ENCODE peak calls at places on chromosomes 3 and 15, in seven cellular contexts. One of them, this sample, is unnamed.

GRCh38 chr3:170974872-170975271 is 51.6 kb downstream of the SLC2A2 start:
- DNase-seq in activated T-helper 1 cell treated with anti-CD3 and anti-CD28 coated beads, Interleukin-2, amount 50 U/mL, for 16 hours: no peak
- DNase-seq in NCI-H1105: no peak
- DNase-seq in NCI-H1417: no peak
- DNase-seq in HepG2: no peak
- DNase-seq in lung microvascular endothelial cell: no peak
- DNase-seq in NCI-H187 treated with DMSO at 0.1 percent for 48 hours: no peak
- DNase-seq in this sample: no peak

GRCh38 chr3:197942956-197943556 is 6.9 kb upstream of the RPL35A start:
- DNase-seq in activated T-helper 1 cell treated with anti-CD3 and anti-CD28 coated beads, Interleukin-2, amount 50 U/mL, for 16 hours: no peak
- DNase-seq in NCI-H1105: peak; percentile 29
- DNase-seq in NCI-H1417: peak; percentile 61
- DNase-seq in HepG2: no peak
- DNase-seq in lung microvascular endothelial cell: peak; percentile 55
- DNase-seq in NCI-H187 treated with DMSO at 0.1 percent for 48 hours: no peak
- DNase-seq in this sample: no peak

GRCh38 chr3:183830187-183830586 is 4.8 kb upstream of the MAP6D1 start:
- DNase-seq in activated T-helper 1 cell treated with anti-CD3 and anti-CD28 coated beads, Interleukin-2, amount 50 U/mL, for 16 hours: no peak
- DNase-seq in NCI-H1105: no peak
- DNase-seq in NCI-H1417: no peak
- DNase-seq in HepG2: no peak
- DNase-seq in lung microvascular endothelial cell: no peak
- DNase-seq in NCI-H187 treated with DMSO at 0.1 percent for 48 hours: no peak
- DNase-seq in this sample: no peak

GRCh38 chr3:170711786-170712185 is 125.9 kb upstream of the SLC7A14 start:
- DNase-seq in activated T-helper 1 cell treated with anti-CD3 and anti-CD28 coated beads, Interleukin-2, amount 50 U/mL, for 16 hours: no peak
- DNase-seq in NCI-H1105: no peak
- DNase-seq in NCI-H1417: no peak
- DNase-seq in HepG2: no peak
- DNase-seq in lung microvascular endothelial cell: no peak
- DNase-seq in NCI-H187 treated with DMSO at 0.1 percent for 48 hours: no peak
- DNase-seq in this sample: no peak

GRCh38 chr15:52295421-52295991 is at the start of gene MYO5C:
- DNase-seq in activated T-helper 1 cell treated with anti-CD3 and anti-CD28 coated beads, Interleukin-2, amount 50 U/mL, for 16 hours: no peak
- DNase-seq in NCI-H1105: peak; percentile 85
- DNase-seq in NCI-H1417: peak; percentile 81
- DNase-seq in HepG2: peak; percentile 68
- DNase-seq in lung microvascular endothelial cell: peak; percentile 90
- DNase-seq in NCI-H187 treated with DMSO at 0.1 percent for 48 hours: peak; percentile 1
- DNase-seq in this sample: peak; percentile 61

GRCh38 chr15:36860792-36861191 is 239.6 kb downstream of the MEIS2 start:
- DNase-seq in activated T-helper 1 cell treated with anti-CD3 and anti-CD28 coated beads, Interleukin-2, amount 50 U/mL, for 16 hours: no peak
- DNase-seq in NCI-H1105: no peak
- DNase-seq in NCI-H1417: no peak
- DNase-seq in HepG2: no peak
- DNase-seq in lung microvascular endothelial cell: no peak
- DNase-seq in NCI-H187 treated with DMSO at 0.1 percent for 48 hours: no peak
- DNase-seq in this sample: no peak

GRCh38 chr3:130897316-130897715 is 3.4 kb downstream of the ATP2C1 start:
- DNase-seq in activated T-helper 1 cell treated with anti-CD3 and anti-CD28 coated beads, Interleukin-2, amount 50 U/mL, for 16 hours: no peak
- DNase-seq in NCI-H1105: no peak
- DNase-seq in NCI-H1417: no peak
- DNase-seq in HepG2: no peak
- DNase-seq in lung microvascular endothelial cell: no peak
- DNase-seq in NCI-H187 treated with DMSO at 0.1 percent for 48 hours: no peak
- DNase-seq in this sample: no peak

GRCh38 chr3:193815246-193816027 is 222.4 kb downstream of the OPA1 start:
- DNase-seq in activated T-helper 1 cell treated with anti-CD3 and anti-CD28 coated beads, Interleukin-2, amount 50 U/mL, for 16 hours: no peak
- DNase-seq in NCI-H1105: no peak
- DNase-seq in NCI-H1417: no peak
- DNase-seq in HepG2: no peak
- DNase-seq in lung microvascular endothelial cell: no peak
- DNase-seq in NCI-H187 treated with DMSO at 0.1 percent for 48 hours: no peak
- DNase-seq in this sample: no peak

GRCh38 chr15:81809543-81809942 is 236.3 kb downstream of the MEX3B start:
- DNase-seq in activated T-helper 1 cell treated with anti-CD3 and anti-CD28 coated beads, Interleukin-2, amount 50 U/mL, for 16 hours: no peak
- DNase-seq in NCI-H1105: no peak
- DNase-seq in NCI-H1417: peak; percentile 77
- DNase-seq in HepG2: peak; percentile 21
- DNase-seq in lung microvascular endothelial cell: peak; percentile 17
- DNase-seq in NCI-H187 treated with DMSO at 0.1 percent for 48 hours: no peak
- DNase-seq in this sample: peak; percentile 3

GRCh38 chr3:187025656-187026320 is 95.5 kb downstream of the ST6GAL1 start:
- DNase-seq in activated T-helper 1 cell treated with anti-CD3 and anti-CD28 coated beads, Interleukin-2, amount 50 U/mL, for 16 hours: no peak
- DNase-seq in NCI-H1105: no peak
- DNase-seq in NCI-H1417: peak; percentile 35
- DNase-seq in HepG2: no peak
- DNase-seq in lung microvascular endothelial cell: no peak
- DNase-seq in NCI-H187 treated with DMSO at 0.1 percent for 48 hours: no peak
- DNase-seq in this sample: no peak

GRCh38 chr15:29822100-29822684 is at the start of gene TJP1:
- DNase-seq in activated T-helper 1 cell treated with anti-CD3 and anti-CD28 coated beads, Interleukin-2, amount 50 U/mL, for 16 hours: no peak
- DNase-seq in NCI-H1105: peak; percentile 48
- DNase-seq in NCI-H1417: peak; percentile 92
- DNase-seq in HepG2: peak; percentile 39
- DNase-seq in lung microvascular endothelial cell: peak; percentile 81
- DNase-seq in NCI-H187 treated with DMSO at 0.1 percent for 48 hours: no peak
- DNase-seq in this sample: peak; percentile 11

This sample was measured in DMS79 treated with DMSO at 0.1 percent for 48 hours.